ENCODE peak calls at places on chromosome 13, in five cellular contexts. E is body of pancreas, M is suprapubic skin, F is NT2/D1, R is ascending aorta. C is an unnamed sample. For H3K4me1, the result is how much of the 10 kb centered on the place peaks cover.

GRCh38 chr13:95251641-95252040 is 49.6 kb downstream of the ABCC4 start:
- DNase-seq in M (no peak), R (no peak), E (no peak), F (no peak), C (no peak)

GRCh38 chr13:94708031-94708571 is 4.2 kb downstream of the SOX21 start:
- DNase-seq in R (no peak), F (no peak), M (no peak), E (no peak), C (no peak)

GRCh38 chr13:92590503-92590908 is 636.1 kb upstream of the GPC6 start:
- DNase-seq in R (no peak), F (no peak), E (no peak), M (no peak), C (no peak)

GRCh38 chr13:92826197-92826596 is 400.4 kb upstream of the GPC6 start:
- DNase-seq in R (no peak), E (peak), M (no peak), F (no peak), C (no peak)

GRCh38 chr13:45949161-45949560 is 97.6 kb upstream of the SIAH3 start:
- DNase-seq in F (no peak), E (no peak), R (no peak), M (no peak), C (no peak)

GRCh38 chr13:103188688-103189326 is 122.6 kb upstream of the SLC10A2 start:
- DNase-seq in E (no peak), R (no peak), F (no peak), M (no peak), C (peak)

GRCh38 chr13:92963029-92963428 is 263.6 kb upstream of the GPC6 start:
- DNase-seq in E (no peak), M (no peak), F (no peak), R (no peak), C (no peak)

GRCh38 chr13:60679928-60680693 is 283.1 kb downstream of the TDRD3 start:
- DNase-seq in M (no peak), R (no peak), F (no peak), E (no peak), C (no peak)

GRCh38 chr13:20414475-20415287 is 111.0 kb downstream of the CRYL1 start:
- DNase-seq in F (no peak), R (no peak), E (no peak), M (peak), C (peak)

GRCh38 chr13:74891610-74892009 is 590.4 kb downstream of the TBC1D4 start:
- DNase-seq in F (no peak), M (no peak), E (no peak), R (no peak), C (no peak)

GRCh38 chr13:31859546-31859945 is 120.2 kb downstream of the RXFP2 start:
- DNase-seq in F (no peak), E (peak), R (no peak), M (no peak), C (no peak)

GRCh38 chr13:23902975-23903905 is 5.9 kb upstream of the C1QTNF9B start:
- DNase-seq in M (no peak), F (no peak), E (no peak), R (no peak), C (peak)

GRCh38 chr13:79491715-79492114 is 10.8 kb downstream of the NDFIP2 start:
- DNase-seq in M (no peak), R (no peak), E (no peak), F (no peak), C (peak)

GRCh38 chr13:112242777-112243176 is 133.4 kb upstream of the SPACA7 start:
- DNase-seq in R (no peak), F (no peak), M (no peak), E (no peak), C (no peak)

GRCh38 chr13:40113644-40114304 is 458.3 kb downstream of the COG6 start:
- DNase-seq in R (no peak), E (peak), F (no peak), M (no peak), C (no peak)

GRCh38 chr13:84651288-84651687 is 769.0 kb upstream of the SLITRK1 start:
- DNase-seq in R (no peak), M (no peak), E (peak), F (no peak), C (no peak)

GRCh38 chr13:24011266-24011665 is 114.0 kb upstream of the C1QTNF9B start:
- DNase-seq in M (no peak), F (no peak), E (no peak), R (no peak), C (peak)

GRCh38 chr13:95485045-95485517 is 67.4 kb upstream of the CLDN10 start:
- DNase-seq in E (no peak), R (no peak), F (no peak), M (no peak), C (peak)

GRCh38 chr13:75170321-75170720 is 311.6 kb downstream of the TBC1D4 start:
- DNase-seq in F (no peak), M (no peak), R (no peak), E (no peak), C (no peak)

GRCh38 chr13:77339408-77339807 is 12.5 kb upstream of the MYCBP2 start:
- DNase-seq in R (no peak), M (no peak), E (no peak), F (no peak), C (no peak)

GRCh38 chr13:63337041-63337440 is 1921.4 kb upstream of the PCDH20 start:
- DNase-seq in E (no peak), R (no peak), F (no peak), M (no peak), C (no peak)

GRCh38 chr13:111990362-111990761 is 76.6 kb upstream of the SOX1 start:
- DNase-seq in M (no peak), E (no peak), R (no peak), F (no peak), C (no peak)

GRCh38 chr13:74841123-74841522 is 640.8 kb downstream of the TBC1D4 start:
- DNase-seq in M (no peak), E (no peak), F (no peak), R (no peak), C (no peak)

GRCh38 chr13:28819046-28819747 is 942 bp upstream of the MTUS2 start:
- DNase-seq in M (no peak), F (no peak), E (no peak), R (no peak), C (no peak)

GRCh38 chr13:33326723-33327122 is 41.2 kb upstream of the STARD13 start:
- DNase-seq in R (no peak), F (no peak), M (no peak), E (no peak), C (no peak)

GRCh38 chr13:24264976-24265375 is 44.4 kb upstream of the C1QTNF9 start:
- DNase-seq in E (no peak), M (no peak), R (no peak), F (no peak), C (no peak)

GRCh38 chr13:47457631-47458030 is 543.4 kb downstream of the SUCLA2 start:
- DNase-seq in R (no peak), F (no peak), E (no peak), M (no peak), C (no peak)

GRCh38 chr13:108155185-108156106 is 59.9 kb downstream of the LIG4 start:
- DNase-seq in E (peak), F (peak), R (no peak), M (no peak), C (peak)

GRCh38 chr13:40777166-40777956 is 6.4 kb upstream of the MRPS31 start:
- DNase-seq in R (no peak), M (no peak), E (peak), F (peak), C (peak)

GRCh38 chr13:28530729-28531194 is 35.8 kb upstream of the FLT1 start:
- DNase-seq in M (no peak), E (no peak), F (no peak), R (no peak), C (no peak)

DNA sequence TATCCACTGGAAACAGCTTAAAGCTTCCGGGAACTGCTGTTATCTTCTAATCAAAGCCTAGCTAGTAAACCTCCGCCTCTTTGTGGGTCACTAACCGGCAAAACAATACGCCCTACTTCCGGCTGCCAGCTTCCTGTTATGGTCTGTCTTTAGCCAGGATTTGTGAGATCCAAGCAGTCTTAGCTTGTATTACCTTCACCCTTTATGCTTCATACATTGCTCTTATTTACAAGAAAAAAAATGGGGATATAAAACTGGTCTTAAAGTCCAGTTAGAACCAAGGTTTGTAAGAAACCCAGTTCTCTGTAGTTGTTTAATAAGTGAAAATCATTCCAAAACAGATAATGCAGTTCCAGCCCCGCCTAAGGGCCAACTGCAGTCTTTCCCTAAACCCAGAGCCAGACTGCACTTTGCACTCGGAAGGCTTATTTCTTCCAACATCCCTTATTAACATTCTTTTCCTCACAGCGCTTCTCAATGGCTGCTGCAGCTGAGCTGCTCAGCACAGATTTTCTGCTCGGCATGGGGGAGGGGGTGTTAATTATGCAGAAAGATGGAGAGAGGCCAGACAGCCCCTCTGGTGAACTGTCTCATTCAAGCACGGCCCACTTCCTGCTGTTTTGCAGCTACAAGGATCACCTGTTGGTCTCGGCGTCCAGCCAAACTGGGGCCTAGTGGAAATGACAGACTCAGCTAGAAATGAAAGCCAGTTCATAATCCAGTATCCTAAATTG is 368.4 kb downstream of the KLF12 start:
- DNase-seq in F (peak), E (peak), M (no peak), R (peak), C (no peak)
- H3K4me3 ChIP-seq in F (no peak), E (no peak), M (peak), R (no peak), C (no peak)

DNA sequence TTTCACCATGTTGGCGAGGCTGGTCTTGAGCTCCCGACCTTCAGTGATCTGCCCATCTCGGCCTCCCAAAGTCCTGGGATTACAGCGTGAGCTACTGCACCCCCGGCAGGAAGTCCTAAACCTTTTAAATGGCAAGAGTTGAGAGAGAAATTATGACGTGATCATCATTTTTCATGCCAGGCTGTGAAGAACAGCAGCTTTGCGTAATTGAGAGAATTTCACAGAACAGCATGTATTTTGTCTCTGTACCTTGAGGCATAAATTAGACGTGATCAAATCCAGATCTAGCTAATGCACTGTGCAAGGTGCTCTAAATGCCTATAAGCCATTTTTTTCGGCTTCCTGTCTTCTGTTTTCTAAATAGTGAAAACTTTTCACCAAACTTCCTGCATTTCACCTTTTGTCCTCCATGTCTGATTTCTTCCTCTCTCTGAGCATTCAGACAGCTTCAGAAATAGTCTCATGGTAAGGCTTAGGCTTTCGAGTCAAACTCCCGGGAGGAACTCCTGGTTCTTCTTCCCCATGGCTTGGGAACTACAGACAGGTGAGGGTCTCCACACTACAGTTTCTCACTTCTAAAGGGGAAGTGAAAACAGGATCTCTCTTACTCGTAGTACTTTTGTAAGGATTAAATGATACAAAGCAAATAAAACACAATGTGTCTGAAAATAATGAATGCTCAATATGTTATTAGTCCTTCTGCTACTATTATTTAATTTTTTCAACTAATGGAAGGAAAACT is 51.0 kb downstream of the WDFY2 start:
- DNase-seq in E (no peak), R (no peak), F (no peak), M (no peak), C (no peak)
- H3K4me1 ChIP-seq in E (half or more), R (under half), F (under half), M (half or more), C (under half)

GRCh38 chr13:30736921-30737320 is 1.6 kb downstream of the ALOX5AP start:
- DNase-seq in F (no peak), E (no peak), R (no peak), M (peak), C (no peak)
- H3K4me3 ChIP-seq in F (no peak), E (no peak), R (no peak), M (peak), C (no peak)

DNA sequence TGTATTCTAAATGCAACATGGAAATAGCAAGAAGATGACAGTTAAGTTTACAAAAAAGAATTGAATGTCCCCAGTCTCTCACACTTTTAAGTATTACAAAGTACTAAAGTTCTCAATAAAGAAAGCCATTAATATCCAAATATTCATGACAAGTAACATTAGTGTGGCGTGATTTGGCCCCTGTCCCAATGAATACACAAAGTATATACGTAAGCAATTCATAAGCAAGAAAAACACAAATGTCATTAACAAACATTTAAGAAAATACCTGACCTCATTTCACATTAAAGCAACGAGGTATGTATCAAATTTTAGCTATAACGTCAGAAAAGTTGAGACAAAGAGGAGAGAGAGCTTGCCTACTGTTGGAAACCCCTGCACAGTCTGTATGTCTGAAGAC is 241.9 kb upstream of the IRS2 start:
- DNase-seq in F (no peak), E (no peak), R (no peak), M (no peak), C (no peak)
- H3K4me1 ChIP-seq in F (under half), E (under half), R (under half), M (under half), C (under half)

DNA sequence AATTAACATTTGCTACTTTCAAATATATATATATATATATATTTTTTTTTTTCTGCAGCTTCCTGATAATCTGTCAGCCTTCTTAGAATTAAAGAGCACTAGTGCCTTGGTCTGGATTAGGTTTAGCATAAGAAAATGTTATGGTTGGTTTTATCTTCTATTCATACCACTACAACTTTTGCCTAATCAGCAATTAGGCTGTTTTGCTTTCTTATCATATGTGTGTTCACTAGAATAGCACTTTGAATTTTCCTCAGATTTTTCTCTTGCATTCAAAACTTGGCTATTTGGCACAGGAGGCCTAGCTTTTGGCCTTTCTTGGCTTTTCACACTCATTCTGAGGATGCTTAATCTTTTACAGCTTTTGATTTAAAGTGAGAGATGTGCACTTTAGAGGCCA is 1468.1 kb downstream of the PCDH9 start:
- DNase-seq in F (no peak), R (no peak), E (no peak), M (no peak), C (no peak)
- H3K4me3 ChIP-seq in F (no peak), R (no peak), E (no peak), M (no peak), C (no peak)

GRCh38 chr13:44068737-44069136 is 189.0 kb downstream of the LACC1 start:
- DNase-seq in E (no peak), F (no peak), M (no peak), R (no peak), C (peak)
- H3K4me1 ChIP-seq in E (under half), F (under half), M (under half), R (under half), C (under half)

C was measured in trophoblast cell.